ENCODE peak calls at places on chromosomes 16 and 17, in ten cellular contexts. N is stimulated activated CD4-positive, alpha-beta T cell treated with anti-CD3 and anti-CD28 coated beads, Interleukin-1b, Interleukin-23, amount 100 ng/mL, for 48 hours; B is glutamatergic neuron; K is lower lobe of right lung; F is T-cell; S is right lobe of liver; P is mesenteric fat pad; L is GM23338; E is NCI-H460; I is lung microvascular endothelial cell. R is an unnamed sample.

GRCh38 chr16:62254847-62255246 is 218.6 kb upstream of the CDH8 start:
- DNase-seq in N (no peak), B (no peak), K (no peak), F (no peak), S (no peak), P (no peak), L (no peak), E (no peak), I (no peak), R (no peak)

GRCh38 chr17:50532452-50533024 is at the start of gene EPN3:
- DNase-seq in N (no peak), B (no peak), K (peak), F (no peak), S (peak), P (no peak), L (peak), E (no peak), I (no peak), R (no peak)

GRCh38 chr17:45345246-45345553 is 28.4 kb upstream of the MAP3K14 start:
- DNase-seq in N (no peak), B (no peak), K (no peak), F (no peak), S (no peak), P (no peak), L (no peak), E (no peak), I (no peak), R (no peak)

GRCh38 chr16:82655315-82655714 is 28.5 kb downstream of the CDH13 start:
- DNase-seq in N (peak), B (no peak), K (no peak), F (peak), S (no peak), P (no peak), L (no peak), E (peak), I (peak), R (peak)

GRCh38 chr16:50731130-50731988 is 10.5 kb upstream of the CYLD start:
- DNase-seq in N (no peak), B (no peak), K (no peak), F (no peak), S (no peak), P (no peak), L (no peak), E (no peak), I (no peak), R (no peak)

GRCh38 chr17:58680038-58680369 is 11.8 kb downstream of the TEX14 start:
- DNase-seq in N (no peak), B (no peak), K (no peak), F (no peak), S (no peak), P (no peak), L (no peak), E (no peak), I (no peak), R (no peak)

GRCh38 chr16:13108126-13108525 is 206.7 kb downstream of the SHISA9 start:
- DNase-seq in N (no peak), B (no peak), K (no peak), F (no peak), S (no peak), P (no peak), L (no peak), E (no peak), I (no peak), R (no peak)

GRCh38 chr17:64281962-64282752 is 19.1 kb upstream of the TEX2 start:
- DNase-seq in N (peak), B (peak), K (peak), F (peak), S (peak), P (no peak), L (peak), E (peak), I (peak), R (peak)

GRCh38 chr17:45021607-45022287 is 29.7 kb downstream of the DCAKD start:
- DNase-seq in N (peak), B (peak), K (peak), F (peak), S (peak), P (no peak), L (peak), E (peak), I (peak), R (peak)

GRCh38 chr16:11824362-11824761 is 27.0 kb downstream of the RSL1D1 start:
- DNase-seq in N (no peak), B (no peak), K (peak), F (no peak), S (peak), P (no peak), L (no peak), E (no peak), I (no peak), R (no peak)

GRCh38 chr16:89922477-89922883 is 662 bp upstream of the TUBB3 start:
- DNase-seq in N (no peak), B (peak), K (no peak), F (no peak), S (no peak), P (no peak), L (peak), E (peak), I (peak), R (peak)

GRCh38 chr17:21193031-21193430 is 20.9 kb downstream of the TMEM11 start:
- DNase-seq in N (no peak), B (no peak), K (no peak), F (no peak), S (no peak), P (no peak), L (no peak), E (no peak), I (no peak), R (no peak)

GRCh38 chr17:80169784-80170500 is at the start of gene CARD14:
- DNase-seq in N (no peak), B (peak), K (no peak), F (no peak), S (no peak), P (no peak), L (no peak), E (no peak), I (no peak), R (no peak)

GRCh38 chr16:57313509-57313908 is 29.0 kb upstream of the PLLP start:
- DNase-seq in N (no peak), B (no peak), K (no peak), F (no peak), S (no peak), P (no peak), L (no peak), E (no peak), I (no peak), R (no peak)

GRCh38 chr17:78210111-78210510 is 3.9 kb upstream of the BIRC5 start:
- DNase-seq in N (no peak), B (no peak), K (no peak), F (no peak), S (no peak), P (no peak), L (no peak), E (no peak), I (no peak), R (no peak)

GRCh38 chr17:29141484-29141835 is 38.7 kb downstream of the MYO18A start:
- DNase-seq in N (no peak), B (peak), K (no peak), F (no peak), S (no peak), P (no peak), L (no peak), E (no peak), I (no peak), R (no peak)

R was measured in T1000.